ENCODE peak calls at places on chromosomes 7 and 10, in six cellular contexts. I is breast epithelium, P is prostate gland, E is spleen, H is sigmoid colon, F is Panc1. L is an unnamed sample.
A peak's percentile ranks its signal among the peaks of the same experiment; 100 is the strongest.

GRCh38 chr7:87414400-87415188 is 60.9 kb downstream of the ABCB4 start:
- DNase-seq in H (no peak), P (no peak), I (no peak), E (no peak), F (no peak), L (no peak)

GRCh38 chr7:107138696-107139420 is 29.9 kb upstream of the HBP1 start:
- DNase-seq in P (no peak), H (no peak), E (no peak), F (no peak), I (no peak), L (no peak)

GRCh38 chr7:26369519-26370385 is 78.1 kb downstream of the SNX10 start:
- DNase-seq in F (no peak), E (no peak), H (no peak), P (peak; percentile 57), I (no peak), L (peak; percentile 20)

GRCh38 chr10:120804020-120804419 is 47.1 kb upstream of the WDR11 start:
- DNase-seq in E (no peak), P (no peak), I (no peak), H (no peak), F (no peak), L (no peak)

GRCh38 chr10:10489765-10490164 is 527.9 kb upstream of the CELF2 start:
- DNase-seq in I (no peak), P (no peak), H (no peak), F (no peak), E (no peak), L (no peak)

GRCh38 chr7:80453699-80454340 is 58.0 kb downstream of the GNAT3 start:
- DNase-seq in H (no peak), P (no peak), I (no peak), E (no peak), F (no peak), L (no peak)

GRCh38 chr7:6252748-6253147 is 19.7 kb downstream of the CYTH3 start:
- DNase-seq in H (no peak), P (no peak), I (no peak), E (no peak), F (no peak), L (no peak)

GRCh38 chr7:140977351-140978140 is 37.2 kb downstream of the MRPS33 start:
- DNase-seq in H (no peak), I (no peak), E (no peak), F (no peak), P (no peak), L (no peak)

GRCh38 chr7:5283421-5284303 is 919 bp downstream of the SLC29A4 start:
- DNase-seq in I (no peak), E (no peak), F (no peak), H (no peak), P (no peak), L (no peak)

GRCh38 chr7:76023002-76023401 is 24.8 kb downstream of the STYXL1 start:
- DNase-seq in I (no peak), P (no peak), H (no peak), F (no peak), E (no peak), L (no peak)

GRCh38 chr7:30047124-30047523 is 18.9 kb downstream of the PLEKHA8 start:
- DNase-seq in E (no peak), P (no peak), F (no peak), H (no peak), I (no peak), L (no peak)

GRCh38 chr7:139991267-139991666 is 71.5 kb downstream of the PARP12 start:
- DNase-seq in P (no peak), I (no peak), H (no peak), F (no peak), E (no peak), L (no peak)

GRCh38 chr10:47424231-47424630 is 40.1 kb upstream of the ZNF488 start:
- DNase-seq in P (no peak), I (no peak), H (no peak), F (no peak), E (no peak), L (no peak)

GRCh38 chr10:78277734-78278404 is 244.2 kb downstream of the RPS24 start:
- DNase-seq in I (no peak), E (peak; percentile 49), P (peak; percentile 51), H (peak; percentile 79), F (no peak), L (no peak)

GRCh38 chr10:73991846-73992245 is 6.1 kb upstream of the VCL start:
- DNase-seq in E (peak; percentile 90), I (no peak), H (no peak), P (no peak), F (no peak), L (peak; percentile 48)

GRCh38 chr10:100999742-101000601 is at the start of gene LZTS2:
- DNase-seq in H (peak; percentile 74), E (peak; percentile 82), P (peak; percentile 70), I (peak; percentile 55), F (no peak), L (peak; percentile 24)

GRCh38 chr7:17530741-17531417 is 232.4 kb downstream of the AHR start:
- DNase-seq in E (no peak), P (no peak), I (no peak), H (no peak), F (no peak), L (no peak)

GRCh38 chr7:90599038-90599437 is 2.9 kb downstream of the CDK14 start:
- DNase-seq in E (no peak), F (no peak), I (no peak), P (no peak), H (no peak), L (no peak)

GRCh38 chr10:99410876-99411275 is 19.5 kb downstream of the GOT1 start:
- DNase-seq in E (no peak), I (no peak), P (no peak), F (no peak), H (no peak), L (no peak)

GRCh38 chr7:148264933-148265557 is 325.5 kb upstream of the C7orf33 start:
- DNase-seq in H (no peak), F (peak; percentile 25), I (no peak), P (no peak), E (no peak), L (no peak)

GRCh38 chr10:77274046-77274795 is 363.4 kb downstream of the KCNMA1 start:
- DNase-seq in H (peak; percentile 80), I (no peak), F (no peak), P (no peak), E (no peak), L (no peak)

GRCh38 chr10:106519376-106520035 is 645.0 kb downstream of the SORCS1 start:
- DNase-seq in P (no peak), I (no peak), F (no peak), H (no peak), E (no peak), L (no peak)

GRCh38 chr10:116737582-116738358 is 4.6 kb downstream of the HSPA12A start:
- DNase-seq in I (no peak), E (no peak), P (no peak), F (no peak), H (no peak), L (no peak)

GRCh38 chr7:133484135-133484534 is 231.3 kb downstream of the EXOC4 start:
- DNase-seq in H (no peak), F (no peak), P (no peak), I (no peak), E (no peak), L (no peak)

GRCh38 chr7:69906309-69906995 is 308.2 kb downstream of the AUTS2 start:
- DNase-seq in H (no peak), P (no peak), I (no peak), E (no peak), F (no peak), L (no peak)

GRCh38 chr7:89837515-89837914 is 316.8 kb upstream of the STEAP1 start:
- DNase-seq in I (no peak), H (no peak), E (no peak), P (no peak), F (no peak), L (no peak)

GRCh38 chr7:31373337-31374289 is 33.1 kb upstream of the NEUROD6 start:
- DNase-seq in I (no peak), P (peak; percentile 39), H (no peak), F (peak; percentile 61), E (no peak), L (peak; percentile 20)

GRCh38 chr10:132412316-132413192 is 15.6 kb downstream of the PWWP2B start:
- DNase-seq in F (no peak), P (no peak), E (peak; percentile 78), I (no peak), H (no peak), L (no peak)
- H3K4me1 ChIP-seq in F (peaks cover 76% of the 10 kb centered on the region), P (peaks cover 53% of the 10 kb centered on the region), E (peaks cover 86% of the 10 kb centered on the region), I (peaks cover 34% of the 10 kb centered on the region), H (no peaks in the 10 kb centered on the region), L (peaks cover 82% of the 10 kb centered on the region)

DNA sequence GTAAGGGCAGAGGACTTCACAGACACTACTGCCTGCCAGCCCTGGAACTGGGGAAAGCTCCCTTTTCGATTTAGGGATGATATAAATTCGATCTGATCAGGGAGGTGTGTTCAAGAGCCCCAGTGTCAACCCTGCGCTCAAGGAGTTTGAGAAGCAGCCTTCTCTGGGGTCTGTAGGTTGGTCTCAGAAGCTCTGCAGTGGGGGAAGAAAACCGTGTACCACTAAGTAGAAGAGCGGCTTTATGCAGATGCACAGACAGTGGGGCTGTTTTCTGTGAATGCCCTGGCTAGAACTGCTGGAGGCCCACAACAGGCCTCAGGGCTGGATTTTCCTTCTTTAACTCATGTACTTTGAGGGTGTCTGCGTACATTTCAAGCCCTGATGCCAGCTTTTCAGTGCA is 6.4 kb upstream of the TBX20 start:
- DNase-seq in E (no peak), H (no peak), I (no peak), P (no peak), F (no peak), L (no peak)
- TF ChIP-seq POLR2AphosphoS5 in E (no peak), H (no peak), I (no peak), P (no peak), F (no peak), L (no peak)

DNA sequence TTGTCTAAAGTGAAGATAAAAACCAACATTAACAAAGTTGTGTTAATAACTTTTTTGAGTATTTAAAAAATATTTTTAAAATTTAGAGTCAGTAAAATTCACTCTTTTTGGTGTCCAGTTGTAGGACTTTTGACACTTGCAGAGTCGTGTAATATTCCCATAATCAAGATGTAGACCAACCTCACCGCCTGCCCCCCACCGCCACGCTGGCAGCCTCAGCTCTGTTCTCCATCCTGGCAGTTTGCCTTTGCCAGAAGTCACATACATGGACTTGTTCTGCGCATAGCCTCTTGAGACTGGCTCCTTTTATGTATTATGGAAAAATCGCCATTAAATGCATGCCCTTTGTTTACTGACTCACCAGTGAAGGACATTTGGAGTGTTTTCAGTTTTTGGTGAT is 27.3 kb upstream of the SYCE1 start:
- DNase-seq in I (no peak), H (no peak), E (no peak), F (no peak), P (no peak), L (no peak)
- H3K9me3 ChIP-seq in I (no peaks in the 10 kb centered on the region), H (no peaks in the 10 kb centered on the region), E (no peaks in the 10 kb centered on the region), F (no peaks in the 10 kb centered on the region), P (no peaks in the 10 kb centered on the region), L (no peaks in the 10 kb centered on the region)

DNA sequence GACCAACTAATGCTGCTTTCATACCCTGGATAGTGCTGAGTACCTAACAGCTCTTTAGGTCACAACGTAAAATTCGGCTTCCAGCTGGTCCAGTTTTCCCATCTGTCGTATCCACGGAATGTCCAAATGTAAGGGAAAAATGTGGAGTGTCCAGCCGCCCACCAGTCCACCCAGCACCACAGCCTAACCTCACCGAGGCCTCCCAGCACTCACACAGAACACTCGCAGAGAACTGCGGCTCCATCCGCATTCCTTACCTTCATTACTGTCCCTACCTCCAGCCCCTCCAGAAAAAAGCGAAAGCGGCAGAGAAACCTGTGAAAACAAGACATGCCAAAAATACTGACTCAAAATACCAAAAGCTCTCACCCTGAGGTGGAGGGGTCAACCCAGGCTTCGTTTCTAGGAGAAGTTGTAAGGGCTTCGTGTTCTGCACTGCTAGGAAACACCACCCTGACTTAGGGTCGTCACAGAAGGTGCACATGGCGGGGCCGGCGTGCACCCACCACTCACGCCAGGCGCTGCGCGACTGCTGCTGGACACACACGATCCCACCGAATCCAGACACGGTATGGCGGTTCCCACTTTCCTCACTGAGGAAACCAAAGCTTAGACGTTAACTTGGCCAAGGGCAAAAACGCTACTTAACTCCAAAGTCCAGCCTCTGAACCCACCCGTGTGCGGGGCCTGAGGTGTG is 73.9 kb downstream of the AMZ1 start:
- DNase-seq in F (no peak), H (no peak), E (no peak), I (no peak), P (no peak), L (no peak)
- H3K4me1 ChIP-seq in F (peaks cover 69% of the 10 kb centered on the region), H (no peaks in the 10 kb centered on the region), E (peaks cover 53% of the 10 kb centered on the region), I (peaks cover 25% of the 10 kb centered on the region), P (peaks cover 5% of the 10 kb centered on the region), L (peaks cover 65% of the 10 kb centered on the region)

L was measured in transverse colon.